ENCODE peak calls at places on chromosomes 5 and 9, in four cellular contexts. W, E, V and J are unnamed samples. For H3K4me1, the result is how much of the 10 kb centered on the place peaks cover.

GRCh38 chr5:125510651-125511050 is 764.2 kb upstream of the ZNF608 start:
- DNase-seq in W (no peak), E (no peak), V (no peak), J (no peak)

GRCh38 chr9:119004618-119004990 is 364.6 kb downstream of the BRINP1 start:
- DNase-seq in V (peak), W (peak), E (peak), J (peak)

GRCh38 chr5:169164481-169164925 is 136.4 kb downstream of the SLIT3 start:
- DNase-seq in E (no peak), V (no peak), W (peak), J (no peak)

GRCh38 chr9:77848897-77849296 is 182.7 kb downstream of the GNAQ start:
- DNase-seq in W (peak), V (peak), E (peak), J (peak)

GRCh38 chr5:21810737-21811316 is 1042.3 kb downstream of the CDH12 start:
- DNase-seq in V (no peak), E (no peak), W (peak), J (no peak)

GRCh38 chr9:33285502-33285901 is 4.8 kb upstream of the NFX1 start:
- DNase-seq in E (no peak), W (no peak), V (no peak), J (no peak)

GRCh38 chr5:102498271-102499034 is at the start of gene SLCO6A1:
- DNase-seq in W (no peak), E (peak), V (no peak), J (no peak)

GRCh38 chr9:136379003-136379287 is 5.5 kb upstream of the CARD9 start:
- DNase-seq in E (no peak), V (no peak), W (no peak), J (no peak)

GRCh38 chr9:116300360-116300759 is 146.8 kb downstream of the PAPPA start:
- DNase-seq in V (no peak), W (no peak), E (no peak), J (no peak)

GRCh38 chr9:116297346-116297745 is 143.8 kb downstream of the PAPPA start:
- DNase-seq in E (no peak), V (no peak), W (no peak), J (no peak)

GRCh38 chr9:116298992-116299391 is 145.4 kb downstream of the PAPPA start:
- DNase-seq in E (no peak), V (no peak), W (no peak), J (no peak)

GRCh38 chr9:116303270-116303904 is 149.8 kb downstream of the PAPPA start:
- DNase-seq in V (no peak), W (no peak), E (no peak), J (no peak)

DNA sequence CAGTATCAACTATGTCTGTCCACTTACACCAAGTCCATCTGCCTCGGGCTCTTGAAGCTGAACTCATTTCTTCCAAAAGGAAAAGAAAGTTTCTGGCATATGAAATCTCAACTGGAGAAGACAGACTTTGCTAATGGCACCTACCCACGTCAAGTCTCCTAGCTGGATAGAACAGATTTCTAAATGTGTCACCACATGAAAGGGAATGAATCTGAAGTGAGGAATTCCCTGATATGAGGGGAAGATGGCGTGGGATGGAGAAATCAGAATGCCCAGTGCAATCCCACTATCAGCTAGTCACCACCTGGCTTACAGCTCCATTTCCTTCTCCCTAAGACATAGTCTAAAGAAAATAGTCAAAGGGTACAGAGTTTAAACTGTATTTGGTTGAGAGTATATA is 144.7 kb downstream of the PAPPA start:
- DNase-seq in V (no peak), E (no peak), W (no peak), J (no peak)
- H3K27ac ChIP-seq in V (no peak), E (no peak), W (no peak), J (no peak)

GRCh38 chr5:129499208-129499852 is 39.2 kb downstream of the ADAMTS19 start:
- DNase-seq in V (no peak), W (no peak), E (no peak), J (no peak)

GRCh38 chr5:129496410-129496809 is 36.3 kb downstream of the ADAMTS19 start:
- DNase-seq in E (no peak), W (no peak), V (no peak), J (no peak)

GRCh38 chr5:129500101-129500500 is 40.0 kb downstream of the ADAMTS19 start:
- DNase-seq in W (no peak), E (no peak), V (no peak), J (no peak)

GRCh38 chr5:129496875-129497274 is 36.8 kb downstream of the ADAMTS19 start:
- DNase-seq in W (no peak), V (no peak), E (no peak), J (no peak)
- H3K4me1 ChIP-seq in W (under half), V (under half), E (under half), J (under half)

DNA sequence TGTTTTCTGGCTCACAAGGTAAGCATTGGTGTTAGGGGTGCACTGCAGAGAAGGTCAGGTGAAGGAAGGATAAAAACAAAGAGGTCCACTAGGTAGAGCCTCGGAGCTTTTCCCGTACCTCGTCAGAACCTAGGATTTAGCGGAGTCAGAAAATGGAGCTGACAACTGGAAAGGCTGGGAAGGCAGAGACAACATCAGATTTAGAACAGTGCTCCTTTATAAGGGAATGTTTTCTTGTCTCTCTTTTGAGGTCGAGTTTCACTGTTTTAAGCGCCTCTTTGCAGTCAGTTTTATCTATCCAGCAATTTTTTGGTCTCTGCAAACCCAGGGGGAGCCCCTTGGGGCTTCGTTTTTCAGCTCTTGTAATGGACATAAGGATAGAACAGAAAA is 80.6 kb downstream of the FNBP1 start:
- DNase-seq in E (no peak), W (peak), V (no peak), J (no peak)
- H3K27ac ChIP-seq in E (peak), W (peak), V (peak), J (peak)

GRCh38 chr9:110748251-110748893 is 79.8 kb downstream of the MUSK start:
- DNase-seq in W (peak), E (no peak), V (no peak), J (no peak)
- H3K4me1 ChIP-seq in W (half or more), E (under half), V (under half), J (under half)

GRCh38 chr5:154603485-154603884 is 125.5 kb upstream of the HAND1 start:
- DNase-seq in V (no peak), E (no peak), W (no peak), J (no peak)

GRCh38 chr5:154603011-154603410 is 125.0 kb upstream of the HAND1 start:
- DNase-seq in E (no peak), W (no peak), V (no peak), J (no peak)

GRCh38 chr5:154598021-154598420 is 120.0 kb upstream of the HAND1 start:
- DNase-seq in V (no peak), W (no peak), E (no peak), J (no peak)

GRCh38 chr5:154603978-154604679 is 126.1 kb upstream of the HAND1 start:
- DNase-seq in V (no peak), E (no peak), W (no peak), J (peak)

DNA sequence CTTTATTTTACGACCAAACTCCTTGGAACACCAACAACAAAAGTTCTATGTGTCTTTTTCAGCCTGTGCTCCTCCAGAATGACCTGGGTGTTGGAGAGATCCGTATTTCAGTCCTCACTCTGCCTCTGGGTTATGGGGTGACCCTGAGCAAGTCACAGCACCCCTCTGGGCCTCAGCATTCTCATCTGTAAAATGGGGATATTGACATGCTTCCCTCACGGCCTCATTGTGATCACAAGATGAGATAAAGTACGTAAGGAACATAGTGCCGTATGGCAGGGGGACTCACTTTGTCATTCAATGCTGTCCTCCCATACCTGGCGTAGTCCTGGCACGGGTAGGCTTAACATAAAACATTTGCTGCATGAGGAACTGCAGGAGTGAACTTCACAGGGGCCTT is 123.0 kb upstream of the HAND1 start:
- DNase-seq in E (no peak), W (no peak), V (no peak), J (no peak)
- H3K27ac ChIP-seq in E (no peak), W (no peak), V (no peak), J (no peak)

GRCh38 chr9:79578891-79579290 is 7.1 kb downstream of the TLE4 start:
- DNase-seq in E (no peak), W (no peak), V (no peak), J (no peak)
- H3K4me1 ChIP-seq in E (half or more), W (under half), V (under half), J (under half)

GRCh38 chr5:96778409-96778808 is 29.3 kb downstream of the ERAP1 start:
- DNase-seq in E (no peak), W (no peak), V (peak), J (no peak)

GRCh38 chr5:96775050-96775449 is 32.7 kb downstream of the ERAP1 start:
- DNase-seq in V (no peak), E (no peak), W (no peak), J (no peak)

GRCh38 chr5:96776606-96777005 is 31.1 kb downstream of the ERAP1 start:
- DNase-seq in V (no peak), W (no peak), E (no peak), J (no peak)

GRCh38 chr5:96772542-96772941 is 35.2 kb downstream of the ERAP1 start:
- DNase-seq in W (no peak), E (no peak), V (no peak), J (no peak)

GRCh38 chr5:96775689-96776088 is 32.1 kb downstream of the ERAP1 start:
- DNase-seq in W (no peak), V (no peak), E (no peak), J (no peak)
- H3K27ac ChIP-seq in W (no peak), V (no peak), E (no peak), J (peak)

GRCh38 chr9:129489838-129490582 is 130.9 kb downstream of the C9orf50 start:
- DNase-seq in E (no peak), W (no peak), V (peak), J (no peak)
- H3K4me1 ChIP-seq in E (under half), W (under half), V (under half), J (half or more)

GRCh38 chr5:142434322-142434612 is 109.4 kb upstream of the SPRY4 start:
- DNase-seq in V (no peak), W (no peak), E (no peak), J (no peak)
- H3K27ac ChIP-seq in V (no peak), W (no peak), E (no peak), J (no peak)

GRCh38 chr9:131654857-131655577 is 84.9 kb downstream of the RAPGEF1 start:
- DNase-seq in W (no peak), V (no peak), E (no peak), J (peak)

GRCh38 chr9:131651599-131651998 is 88.3 kb downstream of the RAPGEF1 start:
- DNase-seq in E (no peak), W (peak), V (no peak), J (no peak)

GRCh38 chr9:131649646-131650045 is 90.2 kb downstream of the RAPGEF1 start:
- DNase-seq in W (no peak), V (no peak), E (no peak), J (no peak)

GRCh38 chr9:131650254-131650653 is 89.6 kb downstream of the RAPGEF1 start:
- DNase-seq in E (peak), W (peak), V (peak), J (no peak)

GRCh38 chr9:131651160-131651559 is 88.7 kb downstream of the RAPGEF1 start:
- DNase-seq in W (no peak), V (peak), E (no peak), J (no peak)
- H3K4me1 ChIP-seq in W (under half), V (under half), E (half or more), J (under half)